ENCODE peak calls at places on chromosome 7, in nine cellular contexts. X, V, A, K, P, Q, C, F and U are unnamed samples.

GRCh38 chr7:158991824-158992621 is 135.7 kb downstream of the DYNC2I1 start:
- DNase-seq in X (no peak), V (no peak), A (no peak), K (no peak), P (no peak), Q (peak; percentile 55), C (no peak), F (no peak), U (no peak)

GRCh38 chr7:45695249-45695995 is 121.3 kb downstream of the ADCY1 start:
- DNase-seq in X (no peak), V (no peak), A (no peak), K (no peak), P (no peak), Q (no peak), C (peak; percentile 16), F (no peak), U (peak; percentile 7)

GRCh38 chr7:88490911-88491310 is 184.2 kb upstream of the STEAP4 start:
- DNase-seq in X (no peak), V (no peak), A (no peak), K (no peak), P (no peak), Q (no peak), C (no peak), F (no peak), U (no peak)

GRCh38 chr7:44646921-44647636 is 40.7 kb downstream of the OGDH start:
- DNase-seq in X (peak; percentile 16), V (no peak), A (no peak), K (no peak), P (no peak), Q (no peak), C (no peak), F (no peak), U (peak; percentile 11)

GRCh38 chr7:155531686-155532085 is 14.7 kb downstream of the CNPY1 start:
- DNase-seq in X (no peak), V (no peak), A (no peak), K (no peak), P (no peak), Q (peak; percentile 24), C (peak; percentile 72), F (no peak), U (no peak)

GRCh38 chr7:107559864-107560263 is 3.9 kb downstream of the COG5 start:
- DNase-seq in X (peak; percentile 55), V (no peak), A (no peak), K (peak; percentile 80), P (no peak), Q (no peak), C (no peak), F (no peak), U (no peak)

GRCh38 chr7:27814054-27814453 is 74.1 kb downstream of the TAX1BP1 start:
- DNase-seq in X (no peak), V (no peak), A (no peak), K (peak; percentile 43), P (no peak), Q (no peak), C (no peak), F (no peak), U (no peak)

GRCh38 chr7:19491821-19492452 is 216.9 kb downstream of the POLR1F start:
- DNase-seq in X (peak; percentile 46), V (no peak), A (peak; percentile 15), K (peak; percentile 36), P (no peak), Q (peak; percentile 21), C (no peak), F (no peak), U (no peak)

GRCh38 chr7:112214268-112214667 is 7.8 kb downstream of the ZNF277 start:
- DNase-seq in X (no peak), V (no peak), A (no peak), K (no peak), P (no peak), Q (no peak), C (no peak), F (no peak), U (no peak)

GRCh38 chr7:117828831-117829230 is 44.4 kb downstream of the CTTNBP2 start:
- DNase-seq in X (peak; percentile 21), V (no peak), A (no peak), K (peak; percentile 50), P (no peak), Q (no peak), C (no peak), F (no peak), U (no peak)

GRCh38 chr7:84589012-84589411 is 394.4 kb upstream of the SEMA3A start:
- DNase-seq in X (no peak), V (no peak), A (no peak), K (no peak), P (peak; percentile 1), Q (no peak), C (no peak), F (no peak), U (no peak)

GRCh38 chr7:27191081-27191715 is 6.2 kb upstream of the HOXA11 start:
- DNase-seq in X (no peak), V (no peak), A (no peak), K (no peak), P (no peak), Q (no peak), C (peak; percentile 63), F (no peak), U (no peak)

GRCh38 chr7:50227623-50228618 is 76.6 kb upstream of the IKZF1 start:
- DNase-seq in X (no peak), V (no peak), A (no peak), K (no peak), P (no peak), Q (no peak), C (no peak), F (no peak), U (peak; percentile 24)

GRCh38 chr7:80918406-80918805 is 445 bp downstream of the SEMA3C start:
- DNase-seq in X (no peak), V (no peak), A (no peak), K (no peak), P (no peak), Q (peak; percentile 33), C (no peak), F (no peak), U (no peak)
- H3K27ac ChIP-seq in X (peak overlapping the region; percentile 99), V (peak overlapping the region; percentile 80), A (no peak overlapping the region), K (peak overlapping the region; percentile 79), P (peak overlapping the region; percentile 97), Q (peak overlapping the region; percentile 87), C (peak overlapping the region; percentile 75), F (peak overlapping the region; percentile 85), U (peak overlapping the region; percentile 68)

GRCh38 chr7:432933-433332 is 86.7 kb downstream of the PDGFA start:
- DNase-seq in X (no peak), V (no peak), A (no peak), K (no peak), P (no peak), Q (no peak), C (no peak), F (no peak), U (no peak)

GRCh38 chr7:436367-437128 is 83.1 kb downstream of the PDGFA start:
- DNase-seq in X (no peak), V (no peak), A (no peak), K (no peak), P (no peak), Q (no peak), C (no peak), F (no peak), U (no peak)

GRCh38 chr7:435518-436366 is 83.9 kb downstream of the PDGFA start:
- DNase-seq in X (no peak), V (peak; percentile 70), A (no peak), K (peak; percentile 53), P (peak; percentile 55), Q (peak; percentile 61), C (no peak), F (peak; percentile 54), U (no peak)

GRCh38 chr7:433558-433957 is 86.1 kb downstream of the PDGFA start:
- DNase-seq in X (no peak), V (no peak), A (no peak), K (no peak), P (no peak), Q (no peak), C (no peak), F (no peak), U (no peak)

DNA sequence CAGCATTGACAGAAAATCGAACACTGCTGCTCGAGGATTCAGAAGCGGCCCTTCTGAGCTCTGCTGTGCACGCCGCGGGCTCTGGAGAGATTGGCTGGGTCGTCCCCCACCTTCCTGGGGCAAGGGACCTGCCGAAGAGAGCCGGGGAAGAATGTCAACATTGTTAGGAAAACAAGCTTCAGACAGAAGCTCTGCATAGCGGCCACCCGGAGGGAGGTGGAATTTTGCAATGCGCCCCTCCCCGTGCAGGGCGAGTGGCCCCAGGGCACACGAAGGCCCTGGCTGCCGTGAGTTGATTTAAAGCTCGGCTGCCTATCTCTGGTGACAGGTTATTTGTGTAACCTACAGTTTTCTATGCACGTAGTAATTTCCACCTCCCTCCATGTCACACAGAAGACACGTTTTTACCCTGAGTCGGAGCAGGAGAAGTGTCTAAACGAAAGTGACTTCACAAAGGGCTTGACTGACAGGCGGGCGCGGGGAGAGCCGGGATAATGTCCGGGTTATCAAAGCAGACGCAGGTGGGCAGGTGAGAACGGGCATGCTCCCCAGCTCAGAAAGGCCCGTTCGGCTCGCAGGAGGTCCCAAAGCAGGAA is 84.7 kb downstream of the PDGFA start:
- DNase-seq in X (no peak), V (no peak), A (no peak), K (no peak), P (no peak), Q (peak; percentile 72), C (no peak), F (no peak), U (no peak)
- H3K27ac ChIP-seq in X (no peak overlapping the region), V (no peak overlapping the region), A (no peak overlapping the region), K (no peak overlapping the region), P (peak overlapping the region; percentile 69), Q (peak overlapping the region; percentile 88), C (peak overlapping the region; percentile 36), F (no peak overlapping the region), U (no peak overlapping the region)

GRCh38 chr7:54292171-54292925 is 249.8 kb upstream of the VSTM2A start:
- DNase-seq in X (no peak), V (no peak), A (no peak), K (no peak), P (no peak), Q (no peak), C (no peak), F (no peak), U (no peak)
- H3K27ac ChIP-seq in X (no peak overlapping the region), V (no peak overlapping the region), A (no peak overlapping the region), K (no peak overlapping the region), P (no peak overlapping the region), Q (no peak overlapping the region), C (no peak overlapping the region), F (no peak overlapping the region), U (no peak overlapping the region)

DNA sequence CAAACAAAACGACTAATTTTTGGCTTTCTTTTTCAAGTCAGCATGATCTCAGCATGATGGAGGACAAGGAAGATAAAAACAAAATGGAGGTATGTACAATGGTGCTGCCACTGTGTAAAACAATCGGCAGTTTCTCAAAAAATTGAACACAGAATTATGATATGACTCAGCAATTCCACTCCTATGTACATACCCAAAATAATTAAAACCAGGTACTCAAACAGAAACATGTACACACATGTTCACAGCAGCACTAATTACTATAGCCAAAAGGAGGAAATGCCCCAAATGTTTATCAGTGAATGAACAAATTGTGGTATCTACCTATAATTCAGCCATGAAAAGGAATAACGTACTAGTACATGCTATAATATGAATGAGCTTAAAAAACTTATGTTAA is 29.9 kb downstream of the SNX13 start:
- DNase-seq in X (no peak), V (no peak), A (no peak), K (no peak), P (no peak), Q (no peak), C (no peak), F (no peak), U (no peak)
- H3K27ac ChIP-seq in X (no peak overlapping the region), V (no peak overlapping the region), A (no peak overlapping the region), K (no peak overlapping the region), P (no peak overlapping the region), Q (no peak overlapping the region), C (no peak overlapping the region), F (no peak overlapping the region), U (no peak overlapping the region)